ENCODE peak calls at places on chromosome 1, in eight cellular contexts. U is C1 segment of cervical spinal cord, H is cardiac muscle cell, N is lower leg skin, C is AG04450, Z is cardiac septum, V is NCI-H1694 treated with DMSO at 0.1 percent for 48 hours, K is A172. G is an unnamed sample.
A peak's percentile ranks its signal among the peaks of the same experiment; 100 is the strongest.

GRCh38 chr1:181075727-181076350 is 12.7 kb upstream of the IER5 start:
- DNase-seq in V (no peak), H (no peak), K (no peak), U (no peak), Z (no peak), N (no peak), C (no peak), G (no peak)

GRCh38 chr1:209207701-209208286 is 375.7 kb upstream of the CAMK1G start:
- DNase-seq in H (peak; percentile 86), K (peak; percentile 49), Z (no peak), U (peak; percentile 21), N (peak; percentile 89), C (peak; percentile 15), V (peak; percentile 53), G (peak; percentile 73)

GRCh38 chr1:151213560-151213959 is 15.2 kb downstream of the PIP5K1A start:
- DNase-seq in Z (no peak), N (no peak), U (no peak), V (no peak), H (no peak), K (no peak), C (no peak), G (no peak)

GRCh38 chr1:47991698-47992097 is 5.5 kb downstream of the TRABD2B start:
- DNase-seq in K (no peak), U (no peak), Z (no peak), H (no peak), N (no peak), V (peak; percentile 3), C (no peak), G (no peak)

GRCh38 chr1:213055087-213055591 is 4.1 kb downstream of the RPS6KC1 start:
- DNase-seq in V (no peak), C (no peak), Z (no peak), H (no peak), U (no peak), N (no peak), K (no peak), G (no peak)

GRCh38 chr1:180927348-180927747 is 14.7 kb downstream of the KIAA1614 start:
- DNase-seq in N (no peak), C (no peak), H (peak; percentile 68), Z (no peak), K (no peak), V (peak; percentile 84), U (peak; percentile 59), G (no peak)

GRCh38 chr1:234610061-234610581 is at the start of gene IRF2BP2:
- DNase-seq in H (peak; percentile 94), Z (peak; percentile 93), N (peak; percentile 96), V (peak; percentile 74), C (no peak), U (peak; percentile 80), K (peak; percentile 79), G (peak; percentile 92)

GRCh38 chr1:11835441-11836225 is 11.9 kb downstream of the NPPA start:
- DNase-seq in Z (no peak), N (no peak), C (no peak), U (no peak), V (no peak), K (no peak), H (no peak), G (no peak)